ENCODE peak calls at places on chromosome 5, in four cellular contexts. H is amniotic epithelial cell, X is MCF 10A, J is brain microvascular endothelial cell. F is an unnamed sample.

GRCh38 chr5:91937121-91937520 is 554.0 kb upstream of the ARRDC3 start:
- DNase-seq in H (peak), X (no peak), J (no peak), F (peak)

GRCh38 chr5:72452515-72453259 is 54.5 kb downstream of the ZNF366 start:
- DNase-seq in H (peak), X (peak), J (peak), F (no peak)

GRCh38 chr5:36073595-36074216 is 7.0 kb upstream of the UGT3A2 start:
- DNase-seq in H (no peak), X (no peak), J (no peak), F (no peak)

GRCh38 chr5:98365126-98365525 is 408.3 kb upstream of the RGMB start:
- DNase-seq in H (no peak), X (no peak), J (no peak), F (no peak)

GRCh38 chr5:37971483-37972024 is 131.7 kb upstream of the GDNF start:
- DNase-seq in H (no peak), X (no peak), J (no peak), F (no peak)

GRCh38 chr5:57494104-57495098 is 11.8 kb upstream of the ACTBL2 start:
- DNase-seq in H (peak), X (peak), J (peak), F (peak)

GRCh38 chr5:18113724-18114123 is 479.5 kb downstream of the TAF11L14 start:
- DNase-seq in H (peak), X (peak), J (peak), F (no peak)

GRCh38 chr5:176741566-176742211 is 68.7 kb upstream of the UNC5A start:
- DNase-seq in H (no peak), X (no peak), J (no peak), F (no peak)

GRCh38 chr5:133389066-133389590 is 223.2 kb downstream of the FSTL4 start:
- DNase-seq in H (no peak), X (no peak), J (no peak), F (no peak)

GRCh38 chr5:143036146-143036927 is 266.2 kb downstream of the ARHGAP26 start:
- DNase-seq in H (no peak), X (no peak), J (no peak), F (no peak)

GRCh38 chr5:170353011-170353890 is 35.9 kb downstream of the KCNMB1 start:
- DNase-seq in H (no peak), X (no peak), J (no peak), F (no peak)

GRCh38 chr5:154194348-154195329 is 4.1 kb downstream of the GALNT10 start:
- DNase-seq in H (peak), X (peak), J (no peak), F (no peak)

GRCh38 chr5:1171340-1171941 is 30.0 kb upstream of the SLC6A19 start:
- DNase-seq in H (peak), X (peak), J (no peak), F (no peak)

GRCh38 chr5:156402387-156402921 is 75.5 kb downstream of the SGCD start:
- DNase-seq in H (no peak), X (peak), J (no peak), F (no peak)

GRCh38 chr5:38382898-38383297 is 124.5 kb downstream of the EGFLAM start:
- DNase-seq in H (peak), X (peak), J (peak), F (peak)

GRCh38 chr5:164326219-164326618 is 820.8 kb downstream of the MAT2B start:
- DNase-seq in H (no peak), X (no peak), J (no peak), F (no peak)